ENCODE peak calls at places on chromosome 12, in four cellular contexts. One of them, this sample, is unnamed.

GRCh38 chr12:54689034-54689372 is 40.8 kb upstream of the DCD start:
- DNase-seq in transverse colon: no peak
- DNase-seq in keratinocyte: no peak
- DNase-seq in SK-N-SH: no peak
- DNase-seq in this sample: no peak

GRCh38 chr12:108327621-108328371 is 11.3 kb downstream of the CMKLR1 start:
- DNase-seq in transverse colon: no peak
- DNase-seq in keratinocyte: no peak
- DNase-seq in SK-N-SH: no peak
- DNase-seq in this sample: no peak

GRCh38 chr12:32052300-32052691 is 54.4 kb upstream of the BICD1 start:
- DNase-seq in transverse colon: no peak
- DNase-seq in keratinocyte: no peak
- DNase-seq in SK-N-SH: no peak
- DNase-seq in this sample: no peak

GRCh38 chr12:71054551-71054950 is 103.2 kb downstream of the TSPAN8 start:
- DNase-seq in transverse colon: no peak
- DNase-seq in keratinocyte: no peak
- DNase-seq in SK-N-SH: no peak
- DNase-seq in this sample: no peak

GRCh38 chr12:47990351-47991105 is 13.7 kb downstream of the COL2A1 start:
- DNase-seq in transverse colon: no peak
- DNase-seq in keratinocyte: no peak
- DNase-seq in SK-N-SH: no peak
- DNase-seq in this sample: no peak

GRCh38 chr12:131103614-131104463 is 150.1 kb downstream of the ADGRD1 start:
- DNase-seq in transverse colon: no peak
- DNase-seq in keratinocyte: no peak
- DNase-seq in SK-N-SH: no peak
- DNase-seq in this sample: no peak

GRCh38 chr12:88351121-88351520 is 209.0 kb downstream of the TMTC3 start:
- DNase-seq in transverse colon: no peak
- DNase-seq in keratinocyte: no peak
- DNase-seq in SK-N-SH: no peak
- DNase-seq in this sample: no peak

GRCh38 chr12:111699-112591 is 45.4 kb downstream of the IQSEC3 start:
- DNase-seq in transverse colon: peak; percentile 43
- DNase-seq in keratinocyte: no peak
- DNase-seq in SK-N-SH: no peak
- DNase-seq in this sample: no peak

GRCh38 chr12:68178774-68179439 is 19.4 kb upstream of the IFNG start:
- DNase-seq in transverse colon: no peak
- DNase-seq in keratinocyte: no peak
- DNase-seq in SK-N-SH: no peak
- DNase-seq in this sample: no peak

GRCh38 chr12:46197876-46198275 is 71.0 kb downstream of the SLC38A1 start:
- DNase-seq in transverse colon: no peak
- DNase-seq in keratinocyte: no peak
- DNase-seq in SK-N-SH: no peak
- DNase-seq in this sample: no peak

GRCh38 chr12:1579626-1580025 is 14.8 kb downstream of the FBXL14 start:
- DNase-seq in transverse colon: no peak
- DNase-seq in keratinocyte: no peak
- DNase-seq in SK-N-SH: no peak
- DNase-seq in this sample: no peak

GRCh38 chr12:110102255-110102654 is 21.9 kb upstream of the IFT81 start:
- DNase-seq in transverse colon: no peak
- DNase-seq in keratinocyte: peak; percentile 35
- DNase-seq in SK-N-SH: peak; percentile 64
- DNase-seq in this sample: no peak

GRCh38 chr12:64691227-64691792 is 67.9 kb downstream of the GNS start:
- DNase-seq in transverse colon: no peak
- DNase-seq in keratinocyte: no peak
- DNase-seq in SK-N-SH: no peak
- DNase-seq in this sample: no peak

GRCh38 chr12:128323115-128323514 is 56.1 kb downstream of the TMEM132C start:
- DNase-seq in transverse colon: no peak
- DNase-seq in keratinocyte: no peak
- DNase-seq in SK-N-SH: no peak
- DNase-seq in this sample: no peak

GRCh38 chr12:123363385-123363742 is 1.3 kb downstream of the SBNO1 start:
- DNase-seq in transverse colon: no peak
- DNase-seq in keratinocyte: no peak
- DNase-seq in SK-N-SH: peak; percentile 31
- DNase-seq in this sample: no peak

GRCh38 chr12:79689477-79690155 is 1.1 kb downstream of the PAWR start:
- DNase-seq in transverse colon: peak; percentile 48
- DNase-seq in keratinocyte: no peak
- DNase-seq in SK-N-SH: peak; percentile 52
- DNase-seq in this sample: no peak

GRCh38 chr12:117105902-117106301 is 6.7 kb upstream of the TESC start:
- DNase-seq in transverse colon: peak; percentile 32
- DNase-seq in keratinocyte: no peak
- DNase-seq in SK-N-SH: no peak
- DNase-seq in this sample: no peak

GRCh38 chr12:7479784-7480183 is 23.8 kb downstream of the CD163 start:
- DNase-seq in transverse colon: no peak
- DNase-seq in keratinocyte: no peak
- DNase-seq in SK-N-SH: no peak
- DNase-seq in this sample: no peak

GRCh38 chr12:47742253-47742825 is 16.3 kb downstream of the RAPGEF3 start:
- DNase-seq in transverse colon: peak; percentile 79
- DNase-seq in keratinocyte: no peak
- DNase-seq in SK-N-SH: peak; percentile 72
- DNase-seq in this sample: no peak

GRCh38 chr12:32780111-32780510 is 24.4 kb upstream of the YARS2 start:
- DNase-seq in transverse colon: no peak
- DNase-seq in keratinocyte: no peak
- DNase-seq in SK-N-SH: no peak
- DNase-seq in this sample: no peak

GRCh38 chr12:26473291-26473690 is 277.9 kb downstream of the SSPN start:
- DNase-seq in transverse colon: no peak
- DNase-seq in keratinocyte: no peak
- DNase-seq in SK-N-SH: no peak
- DNase-seq in this sample: no peak

GRCh38 chr12:27330846-27331245 is 1.8 kb upstream of the BMAL2 start:
- DNase-seq in transverse colon: no peak
- DNase-seq in keratinocyte: no peak
- DNase-seq in SK-N-SH: no peak
- DNase-seq in this sample: no peak

GRCh38 chr12:110317921-110318320 is 36.9 kb downstream of the ATP2A2 start:
- DNase-seq in transverse colon: no peak
- DNase-seq in keratinocyte: no peak
- DNase-seq in SK-N-SH: no peak
- DNase-seq in this sample: no peak

GRCh38 chr12:62256408-62257079 is 3.7 kb upstream of the USP15 start:
- DNase-seq in transverse colon: no peak
- DNase-seq in keratinocyte: no peak
- DNase-seq in SK-N-SH: no peak
- DNase-seq in this sample: no peak

GRCh38 chr12:104712968-104713367 is 245.1 kb downstream of the SLC41A2 start:
- DNase-seq in transverse colon: no peak
- DNase-seq in keratinocyte: no peak
- DNase-seq in SK-N-SH: no peak
- DNase-seq in this sample: no peak

GRCh38 chr12:104716183-104716571 is 241.9 kb downstream of the SLC41A2 start:
- DNase-seq in transverse colon: no peak
- DNase-seq in keratinocyte: no peak
- DNase-seq in SK-N-SH: no peak
- DNase-seq in this sample: no peak

GRCh38 chr12:104713444-104713843 is 244.6 kb downstream of the SLC41A2 start:
- DNase-seq in transverse colon: no peak
- DNase-seq in keratinocyte: no peak
- DNase-seq in SK-N-SH: no peak
- DNase-seq in this sample: no peak

GRCh38 chr12:104715562-104716182 is 242.4 kb downstream of the SLC41A2 start:
- DNase-seq in transverse colon: no peak
- DNase-seq in keratinocyte: no peak
- DNase-seq in SK-N-SH: peak; percentile 86
- DNase-seq in this sample: no peak

GRCh38 chr12:104714369-104714768 is 243.7 kb downstream of the SLC41A2 start:
- DNase-seq in transverse colon: no peak
- DNase-seq in keratinocyte: no peak
- DNase-seq in SK-N-SH: no peak
- DNase-seq in this sample: no peak
- H3K27ac ChIP-seq in transverse colon: no peak overlapping the region
- H3K27ac ChIP-seq in keratinocyte: no peak overlapping the region
- H3K27ac ChIP-seq in SK-N-SH: no peak overlapping the region
- H3K27ac ChIP-seq in this sample: no peak overlapping the region

GRCh38 chr12:23376238-23376637 is 573.2 kb downstream of the SOX5 start:
- DNase-seq in transverse colon: no peak
- DNase-seq in keratinocyte: no peak
- DNase-seq in SK-N-SH: no peak
- DNase-seq in this sample: no peak
- TF ChIP-seq CTCF in transverse colon: no peak
- TF ChIP-seq CTCF in keratinocyte: no peak
- TF ChIP-seq CTCF in SK-N-SH: no peak
- TF ChIP-seq CTCF in this sample: no peak

GRCh38 chr12:120131116-120131515 is 14.6 kb upstream of the RAB35 start:
- DNase-seq in transverse colon: no peak
- DNase-seq in keratinocyte: no peak
- DNase-seq in SK-N-SH: no peak
- DNase-seq in this sample: no peak

GRCh38 chr12:120134307-120134980 is 17.9 kb upstream of the RAB35 start:
- DNase-seq in transverse colon: no peak
- DNase-seq in keratinocyte: no peak
- DNase-seq in SK-N-SH: no peak
- DNase-seq in this sample: no peak

GRCh38 chr12:120132437-120132836 is 15.9 kb upstream of the RAB35 start:
- DNase-seq in transverse colon: no peak
- DNase-seq in keratinocyte: no peak
- DNase-seq in SK-N-SH: no peak
- DNase-seq in this sample: no peak

GRCh38 chr12:120130011-120130410 is 13.5 kb upstream of the RAB35 start:
- DNase-seq in transverse colon: no peak
- DNase-seq in keratinocyte: no peak
- DNase-seq in SK-N-SH: no peak
- DNase-seq in this sample: no peak

DNA sequence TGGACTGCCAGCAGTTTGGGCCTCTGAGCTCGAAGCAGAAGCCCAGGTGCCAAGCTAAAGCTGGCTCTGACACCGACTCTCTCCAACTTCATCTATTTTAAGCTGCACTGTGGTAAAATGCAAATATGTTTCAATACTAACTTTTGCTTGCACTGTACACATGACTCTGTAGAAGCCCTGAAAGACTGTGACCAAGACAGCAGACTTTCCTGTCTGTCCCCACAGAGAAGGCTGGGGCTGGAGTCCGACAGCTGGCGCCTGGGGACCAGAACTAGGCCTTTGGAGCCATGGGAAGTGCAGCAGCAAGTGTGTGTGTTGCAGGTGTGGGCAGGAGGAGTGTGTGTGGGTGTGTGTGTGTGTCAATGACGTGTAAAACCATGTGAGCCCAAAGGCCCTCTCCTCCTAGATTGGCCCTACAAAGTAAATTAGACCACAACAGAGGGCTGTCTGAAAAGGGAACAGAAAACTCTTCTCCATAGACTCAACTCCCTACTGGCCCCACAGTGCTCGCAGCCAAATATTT is 16.4 kb upstream of the RAB35 start:
- DNase-seq in transverse colon: peak; percentile 33
- DNase-seq in keratinocyte: no peak
- DNase-seq in SK-N-SH: no peak
- DNase-seq in this sample: no peak
- H3K4me3 ChIP-seq in transverse colon: no peak overlapping the region
- H3K4me3 ChIP-seq in keratinocyte: no peak overlapping the region
- H3K4me3 ChIP-seq in SK-N-SH: no peak overlapping the region
- H3K4me3 ChIP-seq in this sample: no peak overlapping the region

GRCh38 chr12:132237772-132238486 is 91.5 kb downstream of the GALNT9 start:
- DNase-seq in transverse colon: no peak
- DNase-seq in keratinocyte: no peak
- DNase-seq in SK-N-SH: no peak
- DNase-seq in this sample: no peak

GRCh38 chr12:132235116-132235820 is 91.0 kb downstream of the NOC4L start:
- DNase-seq in transverse colon: no peak
- DNase-seq in keratinocyte: no peak
- DNase-seq in SK-N-SH: no peak
- DNase-seq in this sample: no peak

GRCh38 chr12:132238487-132239248 is 90.7 kb downstream of the GALNT9 start:
- DNase-seq in transverse colon: no peak
- DNase-seq in keratinocyte: no peak
- DNase-seq in SK-N-SH: no peak
- DNase-seq in this sample: no peak

GRCh38 chr12:132236129-132236929 is 92.1 kb downstream of the NOC4L start:
- DNase-seq in transverse colon: no peak
- DNase-seq in keratinocyte: no peak
- DNase-seq in SK-N-SH: no peak
- DNase-seq in this sample: no peak

DNA sequence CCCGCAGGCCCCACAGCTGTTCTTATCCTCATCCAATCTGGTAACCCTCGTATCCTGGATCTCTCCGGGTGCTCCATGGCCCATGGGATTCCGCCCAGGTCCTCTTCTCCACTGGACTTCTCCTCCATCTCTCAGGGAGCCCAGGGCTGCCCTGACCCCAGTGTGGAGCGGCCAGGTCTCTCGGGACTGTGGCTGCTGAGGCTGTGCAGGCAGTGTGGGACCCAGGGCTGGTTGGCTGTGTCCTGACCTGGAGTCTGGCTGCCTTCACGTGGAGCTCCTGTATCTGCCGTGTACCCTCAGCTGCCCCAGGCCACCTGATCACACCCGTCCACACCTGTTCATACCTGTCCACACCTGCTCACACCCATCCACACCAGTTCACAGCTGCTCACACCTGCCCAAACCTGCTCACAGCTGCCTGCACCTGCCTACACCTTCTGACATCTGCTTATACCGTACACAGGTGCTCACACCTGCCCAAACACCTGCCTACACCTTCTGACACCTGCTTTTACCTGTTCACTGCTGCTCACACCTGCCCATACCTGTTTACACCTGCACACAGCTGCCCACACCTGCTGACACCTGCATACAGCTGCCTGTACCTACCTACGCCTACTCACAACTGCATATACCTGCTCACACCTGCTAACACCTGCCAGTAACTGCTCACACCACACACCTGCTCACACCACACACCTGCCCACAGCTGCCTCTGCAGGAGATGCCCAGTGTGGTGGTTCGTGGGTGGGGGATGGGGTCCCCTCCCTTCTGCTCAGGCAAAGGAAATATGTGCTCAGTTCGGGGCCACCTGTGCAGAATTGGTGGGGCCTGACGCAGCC is 92.2 kb downstream of the GALNT9 start:
- DNase-seq in transverse colon: no peak
- DNase-seq in keratinocyte: no peak
- DNase-seq in SK-N-SH: no peak
- DNase-seq in this sample: no peak
- H3K27ac ChIP-seq in transverse colon: no peak overlapping the region
- H3K27ac ChIP-seq in keratinocyte: no peak overlapping the region
- H3K27ac ChIP-seq in SK-N-SH: no peak overlapping the region
- H3K27ac ChIP-seq in this sample: no peak overlapping the region

This sample was measured in right atrium auricular region.